ENCODE peak calls at places on chromosomes 11 and 22, in nine cellular contexts. One of them, this sample, is unnamed.

GRCh38 chr11:95455228-95455627 is 224.2 kb upstream of the SESN3 start:
- DNase-seq in NCI-H460: no peak
- DNase-seq in DMS153: no peak
- DNase-seq in cardiac fibroblast: no peak
- DNase-seq in AG04450: no peak
- DNase-seq in lower leg skin: no peak
- DNase-seq in H9: no peak
- DNase-seq in RPMI8226: no peak
- DNase-seq in activated CD4-positive, alpha-beta T cell treated with anti-CD3 and anti-CD28 coated beads, Interleukin-2, amount 50 U/mL, for 4 hours: no peak
- DNase-seq in this sample: no peak

GRCh38 chr11:120324932-120325810 is at the start of gene TLCD5:
- DNase-seq in activated CD4-positive, alpha-beta T cell treated with anti-CD3 and anti-CD28 coated beads, Interleukin-2, amount 50 U/mL, for 4 hours: peak
- DNase-seq in AG04450: no peak
- DNase-seq in RPMI8226: peak
- DNase-seq in H9: peak
- DNase-seq in NCI-H460: no peak
- DNase-seq in lower leg skin: no peak
- DNase-seq in DMS153: peak
- DNase-seq in cardiac fibroblast: peak
- DNase-seq in this sample: peak

GRCh38 chr22:32501797-32502290 is 27.2 kb downstream of the FBXO7 start:
- DNase-seq in NCI-H460: no peak
- DNase-seq in cardiac fibroblast: no peak
- DNase-seq in activated CD4-positive, alpha-beta T cell treated with anti-CD3 and anti-CD28 coated beads, Interleukin-2, amount 50 U/mL, for 4 hours: no peak
- DNase-seq in H9: no peak
- DNase-seq in RPMI8226: no peak
- DNase-seq in lower leg skin: no peak
- DNase-seq in DMS153: no peak
- DNase-seq in AG04450: no peak
- DNase-seq in this sample: no peak

GRCh38 chr22:43081968-43082367 is 7.2 kb downstream of the TTLL1 start:
- DNase-seq in lower leg skin: no peak
- DNase-seq in DMS153: no peak
- DNase-seq in H9: no peak
- DNase-seq in AG04450: no peak
- DNase-seq in activated CD4-positive, alpha-beta T cell treated with anti-CD3 and anti-CD28 coated beads, Interleukin-2, amount 50 U/mL, for 4 hours: no peak
- DNase-seq in RPMI8226: no peak
- DNase-seq in cardiac fibroblast: peak
- DNase-seq in NCI-H460: no peak
- DNase-seq in this sample: no peak

GRCh38 chr11:128689586-128689945 is 4.3 kb upstream of the FLI1 start:
- DNase-seq in activated CD4-positive, alpha-beta T cell treated with anti-CD3 and anti-CD28 coated beads, Interleukin-2, amount 50 U/mL, for 4 hours: no peak
- DNase-seq in RPMI8226: no peak
- DNase-seq in AG04450: no peak
- DNase-seq in DMS153: no peak
- DNase-seq in NCI-H460: no peak
- DNase-seq in cardiac fibroblast: no peak
- DNase-seq in H9: no peak
- DNase-seq in lower leg skin: no peak
- DNase-seq in this sample: no peak

GRCh38 chr11:3222003-3222855 is 3.6 kb upstream of the MRGPRG start:
- DNase-seq in AG04450: no peak
- DNase-seq in H9: peak
- DNase-seq in activated CD4-positive, alpha-beta T cell treated with anti-CD3 and anti-CD28 coated beads, Interleukin-2, amount 50 U/mL, for 4 hours: no peak
- DNase-seq in cardiac fibroblast: no peak
- DNase-seq in RPMI8226: no peak
- DNase-seq in NCI-H460: no peak
- DNase-seq in DMS153: no peak
- DNase-seq in lower leg skin: no peak
- DNase-seq in this sample: no peak

GRCh38 chr11:66388746-66389386 is 17.3 kb upstream of the SLC29A2 start:
- DNase-seq in H9: peak
- DNase-seq in AG04450: peak
- DNase-seq in cardiac fibroblast: peak
- DNase-seq in RPMI8226: peak
- DNase-seq in DMS153: peak
- DNase-seq in lower leg skin: peak
- DNase-seq in activated CD4-positive, alpha-beta T cell treated with anti-CD3 and anti-CD28 coated beads, Interleukin-2, amount 50 U/mL, for 4 hours: peak
- DNase-seq in NCI-H460: peak
- DNase-seq in this sample: peak

GRCh38 chr11:63769044-63769718 is 606 bp upstream of the ZFTA start:
- DNase-seq in H9: no peak
- DNase-seq in RPMI8226: peak
- DNase-seq in DMS153: no peak
- DNase-seq in AG04450: no peak
- DNase-seq in cardiac fibroblast: peak
- DNase-seq in NCI-H460: no peak
- DNase-seq in activated CD4-positive, alpha-beta T cell treated with anti-CD3 and anti-CD28 coated beads, Interleukin-2, amount 50 U/mL, for 4 hours: no peak
- DNase-seq in lower leg skin: no peak
- DNase-seq in this sample: peak

GRCh38 chr22:33000342-33001280 is 57.6 kb downstream of the SYN3 start:
- DNase-seq in AG04450: no peak
- DNase-seq in cardiac fibroblast: peak
- DNase-seq in lower leg skin: peak
- DNase-seq in NCI-H460: peak
- DNase-seq in DMS153: no peak
- DNase-seq in activated CD4-positive, alpha-beta T cell treated with anti-CD3 and anti-CD28 coated beads, Interleukin-2, amount 50 U/mL, for 4 hours: no peak
- DNase-seq in H9: peak
- DNase-seq in RPMI8226: peak
- DNase-seq in this sample: peak

GRCh38 chr22:20312396-20313191 is 7.3 kb downstream of the DGCR6L start:
- DNase-seq in DMS153: no peak
- DNase-seq in lower leg skin: peak
- DNase-seq in H9: peak
- DNase-seq in activated CD4-positive, alpha-beta T cell treated with anti-CD3 and anti-CD28 coated beads, Interleukin-2, amount 50 U/mL, for 4 hours: no peak
- DNase-seq in RPMI8226: no peak
- DNase-seq in NCI-H460: no peak
- DNase-seq in cardiac fibroblast: no peak
- DNase-seq in AG04450: no peak
- DNase-seq in this sample: no peak

GRCh38 chr22:22933807-22934542 is 46.4 kb downstream of the IGLL5 start:
- DNase-seq in lower leg skin: no peak
- DNase-seq in RPMI8226: no peak
- DNase-seq in H9: no peak
- DNase-seq in cardiac fibroblast: no peak
- DNase-seq in activated CD4-positive, alpha-beta T cell treated with anti-CD3 and anti-CD28 coated beads, Interleukin-2, amount 50 U/mL, for 4 hours: no peak
- DNase-seq in AG04450: no peak
- DNase-seq in NCI-H460: no peak
- DNase-seq in DMS153: no peak
- DNase-seq in this sample: no peak

GRCh38 chr22:45031629-45032403 is 22.0 kb upstream of the PHF21B start:
- DNase-seq in NCI-H460: no peak
- DNase-seq in activated CD4-positive, alpha-beta T cell treated with anti-CD3 and anti-CD28 coated beads, Interleukin-2, amount 50 U/mL, for 4 hours: no peak
- DNase-seq in AG04450: no peak
- DNase-seq in lower leg skin: no peak
- DNase-seq in cardiac fibroblast: no peak
- DNase-seq in RPMI8226: no peak
- DNase-seq in DMS153: no peak
- DNase-seq in H9: no peak
- DNase-seq in this sample: no peak

GRCh38 chr11:108965602-108966001 is 300.7 kb downstream of the DDX10 start:
- DNase-seq in NCI-H460: no peak
- DNase-seq in H9: no peak
- DNase-seq in activated CD4-positive, alpha-beta T cell treated with anti-CD3 and anti-CD28 coated beads, Interleukin-2, amount 50 U/mL, for 4 hours: no peak
- DNase-seq in lower leg skin: no peak
- DNase-seq in AG04450: peak
- DNase-seq in RPMI8226: no peak
- DNase-seq in DMS153: no peak
- DNase-seq in cardiac fibroblast: peak
- DNase-seq in this sample: no peak

GRCh38 chr22:45526768-45527360 is 24.2 kb downstream of the FBLN1 start:
- DNase-seq in H9: no peak
- DNase-seq in DMS153: no peak
- DNase-seq in RPMI8226: no peak
- DNase-seq in NCI-H460: no peak
- DNase-seq in AG04450: no peak
- DNase-seq in activated CD4-positive, alpha-beta T cell treated with anti-CD3 and anti-CD28 coated beads, Interleukin-2, amount 50 U/mL, for 4 hours: no peak
- DNase-seq in cardiac fibroblast: no peak
- DNase-seq in lower leg skin: no peak
- DNase-seq in this sample: no peak

GRCh38 chr22:48478124-48478523 is 1349.5 kb downstream of the BRD1 start:
- DNase-seq in AG04450: no peak
- DNase-seq in cardiac fibroblast: no peak
- DNase-seq in NCI-H460: no peak
- DNase-seq in lower leg skin: no peak
- DNase-seq in DMS153: no peak
- DNase-seq in H9: no peak
- DNase-seq in activated CD4-positive, alpha-beta T cell treated with anti-CD3 and anti-CD28 coated beads, Interleukin-2, amount 50 U/mL, for 4 hours: no peak
- DNase-seq in RPMI8226: no peak
- DNase-seq in this sample: no peak

GRCh38 chr11:7143908-7144307 is 55.1 kb downstream of the RBMXL2 start:
- DNase-seq in H9: no peak
- DNase-seq in cardiac fibroblast: peak
- DNase-seq in NCI-H460: no peak
- DNase-seq in lower leg skin: no peak
- DNase-seq in RPMI8226: no peak
- DNase-seq in activated CD4-positive, alpha-beta T cell treated with anti-CD3 and anti-CD28 coated beads, Interleukin-2, amount 50 U/mL, for 4 hours: no peak
- DNase-seq in DMS153: no peak
- DNase-seq in AG04450: no peak
- DNase-seq in this sample: peak

GRCh38 chr22:30335236-30335635 is 8.5 kb upstream of the TBC1D10A start:
- DNase-seq in DMS153: no peak
- DNase-seq in NCI-H460: no peak
- DNase-seq in AG04450: no peak
- DNase-seq in H9: no peak
- DNase-seq in cardiac fibroblast: no peak
- DNase-seq in lower leg skin: no peak
- DNase-seq in RPMI8226: no peak
- DNase-seq in activated CD4-positive, alpha-beta T cell treated with anti-CD3 and anti-CD28 coated beads, Interleukin-2, amount 50 U/mL, for 4 hours: no peak
- DNase-seq in this sample: no peak

GRCh38 chr11:100808904-100809491 is 121.9 kb downstream of the ARHGAP42 start:
- DNase-seq in H9: no peak
- DNase-seq in activated CD4-positive, alpha-beta T cell treated with anti-CD3 and anti-CD28 coated beads, Interleukin-2, amount 50 U/mL, for 4 hours: no peak
- DNase-seq in DMS153: no peak
- DNase-seq in NCI-H460: no peak
- DNase-seq in lower leg skin: no peak
- DNase-seq in cardiac fibroblast: peak
- DNase-seq in RPMI8226: no peak
- DNase-seq in AG04450: no peak
- DNase-seq in this sample: peak

GRCh38 chr11:28228196-28228595 is 120.0 kb downstream of the METTL15 start:
- DNase-seq in cardiac fibroblast: peak
- DNase-seq in NCI-H460: no peak
- DNase-seq in lower leg skin: no peak
- DNase-seq in DMS153: no peak
- DNase-seq in activated CD4-positive, alpha-beta T cell treated with anti-CD3 and anti-CD28 coated beads, Interleukin-2, amount 50 U/mL, for 4 hours: no peak
- DNase-seq in H9: no peak
- DNase-seq in AG04450: no peak
- DNase-seq in RPMI8226: no peak
- DNase-seq in this sample: peak

GRCh38 chr22:50627914-50628542 is at the start of gene ARSA:
- DNase-seq in lower leg skin: peak
- DNase-seq in AG04450: peak
- DNase-seq in RPMI8226: peak
- DNase-seq in DMS153: peak
- DNase-seq in H9: peak
- DNase-seq in activated CD4-positive, alpha-beta T cell treated with anti-CD3 and anti-CD28 coated beads, Interleukin-2, amount 50 U/mL, for 4 hours: peak
- DNase-seq in NCI-H460: peak
- DNase-seq in cardiac fibroblast: peak
- DNase-seq in this sample: peak

GRCh38 chr11:92632510-92632909 is 336.9 kb upstream of the MTNR1B start:
- DNase-seq in DMS153: no peak
- DNase-seq in AG04450: no peak
- DNase-seq in NCI-H460: no peak
- DNase-seq in activated CD4-positive, alpha-beta T cell treated with anti-CD3 and anti-CD28 coated beads, Interleukin-2, amount 50 U/mL, for 4 hours: no peak
- DNase-seq in cardiac fibroblast: no peak
- DNase-seq in RPMI8226: no peak
- DNase-seq in H9: peak
- DNase-seq in lower leg skin: no peak
- DNase-seq in this sample: no peak

GRCh38 chr22:19663286-19663815 is 51.0 kb upstream of the SEPTIN5 start:
- DNase-seq in NCI-H460: peak
- DNase-seq in activated CD4-positive, alpha-beta T cell treated with anti-CD3 and anti-CD28 coated beads, Interleukin-2, amount 50 U/mL, for 4 hours: no peak
- DNase-seq in DMS153: peak
- DNase-seq in AG04450: peak
- DNase-seq in RPMI8226: peak
- DNase-seq in H9: no peak
- DNase-seq in lower leg skin: no peak
- DNase-seq in cardiac fibroblast: peak
- DNase-seq in this sample: peak

GRCh38 chr11:126452718-126453117 is 97.2 kb downstream of the ST3GAL4 start:
- DNase-seq in DMS153: no peak
- DNase-seq in activated CD4-positive, alpha-beta T cell treated with anti-CD3 and anti-CD28 coated beads, Interleukin-2, amount 50 U/mL, for 4 hours: no peak
- DNase-seq in RPMI8226: no peak
- DNase-seq in lower leg skin: no peak
- DNase-seq in NCI-H460: no peak
- DNase-seq in H9: no peak
- DNase-seq in AG04450: no peak
- DNase-seq in cardiac fibroblast: no peak
- DNase-seq in this sample: no peak

GRCh38 chr22:23530766-23531282 is 49.3 kb downstream of the IGLL1 start:
- DNase-seq in activated CD4-positive, alpha-beta T cell treated with anti-CD3 and anti-CD28 coated beads, Interleukin-2, amount 50 U/mL, for 4 hours: no peak
- DNase-seq in H9: peak
- DNase-seq in cardiac fibroblast: no peak
- DNase-seq in NCI-H460: no peak
- DNase-seq in RPMI8226: no peak
- DNase-seq in DMS153: no peak
- DNase-seq in lower leg skin: no peak
- DNase-seq in AG04450: no peak
- DNase-seq in this sample: no peak

GRCh38 chr22:37906364-37907008 is 389 bp downstream of the MICALL1 start:
- DNase-seq in RPMI8226: peak
- DNase-seq in activated CD4-positive, alpha-beta T cell treated with anti-CD3 and anti-CD28 coated beads, Interleukin-2, amount 50 U/mL, for 4 hours: no peak
- DNase-seq in cardiac fibroblast: no peak
- DNase-seq in AG04450: no peak
- DNase-seq in lower leg skin: no peak
- DNase-seq in DMS153: no peak
- DNase-seq in NCI-H460: no peak
- DNase-seq in H9: no peak
- DNase-seq in this sample: no peak

GRCh38 chr11:30960387-30960992 is 374.3 kb upstream of the MPPED2 start:
- DNase-seq in DMS153: peak
- DNase-seq in activated CD4-positive, alpha-beta T cell treated with anti-CD3 and anti-CD28 coated beads, Interleukin-2, amount 50 U/mL, for 4 hours: no peak
- DNase-seq in RPMI8226: peak
- DNase-seq in NCI-H460: peak
- DNase-seq in cardiac fibroblast: peak
- DNase-seq in AG04450: no peak
- DNase-seq in H9: no peak
- DNase-seq in lower leg skin: no peak
- DNase-seq in this sample: peak

GRCh38 chr11:44971185-44971584 is 20.5 kb upstream of the TP53I11 start:
- DNase-seq in AG04450: no peak
- DNase-seq in RPMI8226: no peak
- DNase-seq in activated CD4-positive, alpha-beta T cell treated with anti-CD3 and anti-CD28 coated beads, Interleukin-2, amount 50 U/mL, for 4 hours: no peak
- DNase-seq in cardiac fibroblast: no peak
- DNase-seq in DMS153: no peak
- DNase-seq in NCI-H460: no peak
- DNase-seq in H9: no peak
- DNase-seq in lower leg skin: no peak
- DNase-seq in this sample: no peak

GRCh38 chr11:88799749-88800500 is 265.9 kb downstream of the GRM5 start:
- DNase-seq in DMS153: no peak
- DNase-seq in lower leg skin: no peak
- DNase-seq in H9: no peak
- DNase-seq in AG04450: no peak
- DNase-seq in RPMI8226: no peak
- DNase-seq in activated CD4-positive, alpha-beta T cell treated with anti-CD3 and anti-CD28 coated beads, Interleukin-2, amount 50 U/mL, for 4 hours: no peak
- DNase-seq in NCI-H460: no peak
- DNase-seq in cardiac fibroblast: no peak
- DNase-seq in this sample: no peak

GRCh38 chr11:123321641-123322040 is 108.4 kb upstream of the GRAMD1B start:
- DNase-seq in H9: no peak
- DNase-seq in DMS153: no peak
- DNase-seq in cardiac fibroblast: peak
- DNase-seq in lower leg skin: no peak
- DNase-seq in AG04450: no peak
- DNase-seq in NCI-H460: no peak
- DNase-seq in activated CD4-positive, alpha-beta T cell treated with anti-CD3 and anti-CD28 coated beads, Interleukin-2, amount 50 U/mL, for 4 hours: no peak
- DNase-seq in RPMI8226: no peak
- DNase-seq in this sample: no peak

GRCh38 chr11:16148301-16148787 is 208.0 kb downstream of the SOX6 start:
- DNase-seq in RPMI8226: no peak
- DNase-seq in DMS153: no peak
- DNase-seq in H9: no peak
- DNase-seq in lower leg skin: no peak
- DNase-seq in NCI-H460: peak
- DNase-seq in AG04450: no peak
- DNase-seq in activated CD4-positive, alpha-beta T cell treated with anti-CD3 and anti-CD28 coated beads, Interleukin-2, amount 50 U/mL, for 4 hours: no peak
- DNase-seq in cardiac fibroblast: peak
- DNase-seq in this sample: peak

GRCh38 chr11:88357323-88358039 is 19.9 kb upstream of the CTSC start:
- DNase-seq in activated CD4-positive, alpha-beta T cell treated with anti-CD3 and anti-CD28 coated beads, Interleukin-2, amount 50 U/mL, for 4 hours: no peak
- DNase-seq in H9: no peak
- DNase-seq in RPMI8226: no peak
- DNase-seq in DMS153: no peak
- DNase-seq in NCI-H460: peak
- DNase-seq in cardiac fibroblast: peak
- DNase-seq in lower leg skin: no peak
- DNase-seq in AG04450: no peak
- DNase-seq in this sample: no peak

This sample was measured in endothelial cell of umbilical vein.